ENCODE peak calls at places on chromosomes 6 and 20, in eight cellular contexts. B is A549; W is CD4-positive, CD25-positive, alpha-beta regulatory T cell; X is bronchial epithelial cell; Q is IMR-90; C is fibroblast of pulmonary artery; A is HCT116; O is left lung. E is an unnamed sample.
A peak's percentile ranks its signal among the peaks of the same experiment; 100 is the strongest.

GRCh38 chr6:158876886-158877285 is 57.7 kb upstream of the EZR start:
- DNase-seq in B (no peak), O (no peak), Q (no peak), X (no peak), C (no peak), W (no peak), A (no peak), E (no peak)

GRCh38 chr20:4592316-4593148 is 129.2 kb upstream of the PRND start:
- DNase-seq in C (peak; percentile 28), A (no peak), B (peak; percentile 78), O (peak; percentile 91), Q (no peak), W (peak; percentile 21), X (peak; percentile 35), E (no peak)

GRCh38 chr20:14360386-14360785 is 23.0 kb upstream of the FLRT3 start:
- DNase-seq in C (no peak), W (no peak), X (peak; percentile 46), O (no peak), Q (peak; percentile 20), B (no peak), A (no peak), E (no peak)

GRCh38 chr6:142350309-142350708 is 48.5 kb downstream of the ADGRG6 start:
- DNase-seq in A (no peak), B (no peak), W (no peak), C (no peak), X (no peak), O (no peak), Q (no peak), E (no peak)

GRCh38 chr6:45801471-45802289 is 214.0 kb downstream of the CLIC5 start:
- DNase-seq in W (peak; percentile 37), X (no peak), Q (no peak), A (no peak), O (no peak), B (no peak), C (no peak), E (no peak)

GRCh38 chr6:3260772-3261517 is 2.2 kb downstream of the PSMG4 start:
- DNase-seq in B (no peak), W (no peak), C (no peak), A (no peak), X (no peak), Q (no peak), O (no peak), E (no peak)

GRCh38 chr20:34883809-34884208 is 7.4 kb downstream of the ACSS2 start:
- DNase-seq in C (no peak), A (no peak), X (no peak), B (no peak), W (no peak), Q (no peak), O (no peak), E (no peak)

GRCh38 chr20:16666272-16666671 is 63.6 kb upstream of the SNRPB2 start:
- DNase-seq in B (peak; percentile 23), O (no peak), C (no peak), X (no peak), W (peak; percentile 7), Q (no peak), A (no peak), E (no peak)

GRCh38 chr6:41371461-41371991 is 36.1 kb downstream of the NCR2 start:
- DNase-seq in B (no peak), C (peak; percentile 51), W (no peak), Q (peak; percentile 42), X (no peak), O (peak; percentile 80), A (no peak), E (peak; percentile 12)

GRCh38 chr20:51469578-51470520 is 72.7 kb downstream of the NFATC2 start:
- DNase-seq in C (no peak), O (no peak), B (no peak), X (no peak), W (no peak), Q (no peak), A (no peak), E (no peak)

GRCh38 chr6:52868240-52868639 is 27.6 kb upstream of the GSTA5 start:
- DNase-seq in Q (no peak), X (no peak), C (no peak), W (no peak), O (no peak), A (no peak), B (no peak), E (no peak)

GRCh38 chr20:47318596-47319516 is 37.6 kb downstream of the ZMYND8 start:
- DNase-seq in W (peak; percentile 86), A (no peak), Q (peak; percentile 69), C (peak; percentile 82), B (peak; percentile 61), O (peak; percentile 91), X (peak; percentile 65), E (no peak)

GRCh38 chr6:132261354-132261753 is 139.9 kb downstream of the MOXD1 start:
- DNase-seq in B (no peak), O (no peak), W (no peak), Q (peak; percentile 12), A (no peak), X (peak; percentile 81), C (no peak), E (no peak)

GRCh38 chr6:129558248-129558647 is 151.7 kb downstream of the ARHGAP18 start:
- DNase-seq in B (no peak), O (no peak), Q (no peak), X (no peak), C (no peak), A (no peak), W (no peak), E (no peak)

GRCh38 chr20:8428988-8429387 is 296.9 kb downstream of the PLCB1 start:
- DNase-seq in C (no peak), W (no peak), A (no peak), X (no peak), Q (no peak), B (no peak), O (no peak), E (no peak)

GRCh38 chr6:21390537-21391213 is 202.9 kb upstream of the SOX4 start:
- DNase-seq in B (no peak), C (no peak), X (no peak), W (no peak), A (no peak), O (no peak), Q (no peak), E (no peak)

DNA sequence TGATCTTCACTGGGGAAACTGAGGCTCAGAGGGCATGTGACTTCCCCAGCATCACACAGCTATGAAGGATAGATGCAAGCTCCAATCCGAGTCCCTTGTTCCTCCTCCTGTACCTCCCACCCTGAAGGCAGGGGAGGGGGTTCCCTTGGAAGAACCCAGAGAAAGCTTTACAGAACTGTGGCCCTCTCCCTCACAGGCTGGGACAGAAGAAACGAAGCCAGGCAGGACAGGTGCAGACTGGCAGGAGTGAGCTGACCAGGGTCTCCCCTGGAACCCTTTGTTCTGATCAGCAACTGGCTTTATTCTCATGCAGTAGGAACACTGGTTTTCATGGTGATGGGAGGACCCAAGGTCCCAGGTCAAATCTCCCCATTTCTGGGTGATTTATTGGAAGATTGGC is 90.2 kb downstream of the TMEM242 start:
- DNase-seq in B (no peak), C (no peak), Q (no peak), W (no peak), O (no peak), A (no peak), X (no peak), E (no peak)
- H3K4me3 ChIP-seq in B (no peak overlapping the region), C (no peak overlapping the region), Q (no peak overlapping the region), W (no peak overlapping the region), O (no peak overlapping the region), A (no peak overlapping the region), X (no peak overlapping the region), E (no peak overlapping the region)

GRCh38 chr6:151669208-151669560 is 138.3 kb upstream of the ESR1 start:
- DNase-seq in O (no peak), X (no peak), Q (no peak), B (no peak), W (no peak), A (no peak), C (no peak), E (no peak)
- H3K4me3 ChIP-seq in O (no peak overlapping the region), X (no peak overlapping the region), Q (no peak overlapping the region), B (peak overlapping the region; percentile 17), W (no peak overlapping the region), A (peak overlapping the region; percentile 19), C (no peak overlapping the region), E (no peak overlapping the region)

GRCh38 chr6:156786652-156787051 is 9.5 kb downstream of the ARID1B start:
- DNase-seq in O (no peak), X (no peak), A (no peak), B (no peak), C (no peak), Q (no peak), W (no peak), E (no peak)

GRCh38 chr6:156780962-156781705 is 4.0 kb downstream of the ARID1B start:
- DNase-seq in B (no peak), W (no peak), O (no peak), C (no peak), Q (no peak), A (no peak), X (peak; percentile 22), E (no peak)

GRCh38 chr6:156781882-156782631 is 4.9 kb downstream of the ARID1B start:
- DNase-seq in W (peak; percentile 29), Q (no peak), C (no peak), A (no peak), O (no peak), X (peak; percentile 29), B (no peak), E (no peak)

GRCh38 chr6:156782691-156783320 is 5.6 kb downstream of the ARID1B start:
- DNase-seq in B (no peak), X (peak; percentile 14), Q (no peak), O (no peak), A (no peak), C (no peak), W (no peak), E (no peak)

DNA sequence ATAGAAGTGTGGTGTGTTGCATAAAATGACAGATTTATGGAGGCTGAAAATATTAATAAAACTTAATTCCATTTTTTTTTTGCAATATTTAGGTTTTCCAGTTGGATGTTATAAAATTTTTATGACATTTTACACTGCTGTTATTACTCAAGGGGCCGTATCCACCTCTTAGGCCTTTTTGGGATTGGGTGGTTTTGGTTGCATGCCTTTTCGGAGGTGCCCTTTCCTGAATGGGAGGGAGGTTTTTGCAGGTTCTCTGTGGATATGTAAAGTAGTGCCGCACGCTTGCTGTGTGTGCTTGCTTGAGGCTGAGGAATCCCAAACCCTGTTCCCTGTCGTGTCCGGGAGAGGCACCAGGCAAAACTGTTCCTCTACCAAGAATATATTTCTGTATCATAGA is 6.8 kb downstream of the ARID1B start:
- DNase-seq in B (no peak), Q (no peak), A (no peak), W (no peak), O (no peak), C (no peak), X (no peak), E (no peak)
- H3K4me3 ChIP-seq in B (no peak overlapping the region), Q (no peak overlapping the region), A (no peak overlapping the region), W (peak overlapping the region; percentile 32), O (no peak overlapping the region), C (no peak overlapping the region), X (no peak overlapping the region), E (no peak overlapping the region)

GRCh38 chr6:150391890-150392289 is 23.1 kb downstream of the IYD start:
- DNase-seq in Q (no peak), W (no peak), A (no peak), B (peak; percentile 21), X (peak; percentile 58), C (peak; percentile 42), O (no peak), E (no peak)
- H3K4me3 ChIP-seq in Q (no peak overlapping the region), W (no peak overlapping the region), A (no peak overlapping the region), B (no peak overlapping the region), X (no peak overlapping the region), C (no peak overlapping the region), O (no peak overlapping the region), E (no peak overlapping the region)